ENCODE peak calls at places on chromosomes 1 and 21, in eight cellular contexts. G is testis, B is IMR-90, U is esophagus squamous epithelium, K is spleen, W is adrenal gland, E is uterus, S is ovary. C is an unnamed sample.

GRCh38 chr21:25999935-26000582 is 170.5 kb downstream of the APP start:
- DNase-seq in G (no peak), B (no peak), U (no peak), K (peak; percentile 84), W (no peak), E (no peak), S (no peak), C (no peak)

GRCh38 chr1:199742547-199742946 is 285.0 kb upstream of the NR5A2 start:
- DNase-seq in G (no peak), B (peak; percentile 98), U (no peak), K (no peak), W (no peak), E (no peak), S (no peak), C (no peak)

GRCh38 chr1:198612471-198613265 is 26.2 kb upstream of the PTPRC start:
- DNase-seq in G (no peak), B (no peak), U (no peak), K (no peak), W (no peak), E (no peak), S (no peak), C (no peak)

GRCh38 chr21:26185021-26185420 is 14.5 kb upstream of the APP start:
- DNase-seq in G (no peak), B (no peak), U (no peak), K (no peak), W (no peak), E (no peak), S (no peak), C (no peak)

GRCh38 chr1:8020032-8020431 is 6.1 kb downstream of the ERRFI1 start:
- DNase-seq in G (no peak), B (peak; percentile 59), U (no peak), K (no peak), W (no peak), E (no peak), S (no peak), C (peak; percentile 69)

GRCh38 chr1:207007352-207008033 is 25.1 kb downstream of the C1orf116 start:
- DNase-seq in G (peak; percentile 82), B (peak; percentile 91), U (no peak), K (no peak), W (no peak), E (no peak), S (no peak), C (peak; percentile 61)

GRCh38 chr1:9728451-9729295 is 77.1 kb downstream of the PIK3CD start:
- DNase-seq in G (no peak), B (no peak), U (no peak), K (peak; percentile 74), W (no peak), E (no peak), S (no peak), C (no peak)

GRCh38 chr1:5570931-5571330 is 421.3 kb downstream of the NPHP4 start:
- DNase-seq in G (no peak), B (no peak), U (no peak), K (no peak), W (no peak), E (no peak), S (no peak), C (no peak)

GRCh38 chr1:56566994-56567393 is 12.4 kb downstream of the PLPP3 start:
- DNase-seq in G (no peak), B (no peak), U (no peak), K (no peak), W (no peak), E (no peak), S (no peak), C (no peak)

GRCh38 chr1:53502641-53503432 is 43.6 kb downstream of the DMRTB1 start:
- DNase-seq in G (no peak), B (no peak), U (no peak), K (no peak), W (no peak), E (no peak), S (no peak), C (no peak)

GRCh38 chr1:185846672-185847440 is 112.7 kb downstream of the HMCN1 start:
- DNase-seq in G (no peak), B (peak; percentile 63), U (no peak), K (no peak), W (no peak), E (no peak), S (no peak), C (no peak)

GRCh38 chr1:87760100-87760499 is 431.4 kb downstream of the LMO4 start:
- DNase-seq in G (no peak), B (peak; percentile 60), U (no peak), K (no peak), W (no peak), E (no peak), S (no peak), C (no peak)

GRCh38 chr1:113388017-113388620 is 2.2 kb upstream of the MAGI3 start:
- DNase-seq in G (no peak), B (peak; percentile 21), U (no peak), K (no peak), W (no peak), E (no peak), S (no peak), C (no peak)

GRCh38 chr1:103180660-103181059 is 72.3 kb upstream of the COL11A1 start:
- DNase-seq in G (no peak), B (peak; percentile 72), U (no peak), K (no peak), W (no peak), E (no peak), S (no peak), C (no peak)

GRCh38 chr1:41908288-41908895 is 10.3 kb downstream of the HIVEP3 start:
- DNase-seq in G (no peak), B (no peak), U (no peak), K (no peak), W (no peak), E (no peak), S (no peak), C (no peak)

GRCh38 chr1:108801101-108801500 is 54.6 kb downstream of the STXBP3 start:
- DNase-seq in G (no peak), B (peak; percentile 61), U (no peak), K (no peak), W (no peak), E (no peak), S (no peak), C (no peak)

GRCh38 chr21:41958886-41959563 is 5.2 kb upstream of the C2CD2 start:
- DNase-seq in G (peak; percentile 9), B (no peak), U (no peak), K (no peak), W (peak; percentile 92), E (no peak), S (no peak), C (no peak)

GRCh38 chr1:1917304-1917976 is 1.6 kb downstream of the TMEM52 start:
- DNase-seq in G (no peak), B (no peak), U (no peak), K (peak; percentile 78), W (peak; percentile 15), E (no peak), S (no peak), C (no peak)

DNA sequence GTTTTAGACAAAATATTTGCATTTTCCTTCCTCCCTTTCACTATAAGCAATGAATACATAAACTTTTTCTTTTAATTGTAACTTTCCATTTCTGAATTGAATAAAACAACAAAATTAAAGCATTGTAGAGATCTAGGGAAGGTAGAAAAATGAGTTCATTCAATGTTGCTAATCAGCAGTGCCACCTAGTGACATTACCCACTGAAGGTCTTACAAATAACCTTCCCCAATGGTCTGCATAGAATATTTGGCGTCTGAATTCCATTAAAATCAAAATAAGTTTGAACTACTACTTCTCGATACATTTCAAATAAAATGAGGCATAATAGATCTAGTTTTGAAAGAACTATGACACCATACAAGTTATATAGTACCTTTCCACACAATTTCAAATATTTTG is 19.6 kb downstream of the FH start:
- DNase-seq in G (no peak), B (peak; percentile 62), U (no peak), K (no peak), W (peak; percentile 16), E (no peak), S (no peak), C (no peak)
- TF ChIP-seq CTCF in G (peak; percentile 16), B (peak; percentile 60), U (no peak), K (no peak), W (peak; percentile 16), E (no peak), S (no peak), C (peak; percentile 20)

GRCh38 chr1:223248787-223249175 is 105.7 kb upstream of the TLR5 start:
- DNase-seq in G (no peak), B (no peak), U (no peak), K (no peak), W (no peak), E (no peak), S (no peak), C (no peak)
- H3K4me1 ChIP-seq in G (peaks cover 7% of the 10 kb centered on the region), B (no peaks in the 10 kb centered on the region), U (peaks cover 31% of the 10 kb centered on the region), K (no peaks in the 10 kb centered on the region), W (no peaks in the 10 kb centered on the region), E (no peaks in the 10 kb centered on the region), S (peaks cover 5% of the 10 kb centered on the region), C (no peaks in the 10 kb centered on the region)

DNA sequence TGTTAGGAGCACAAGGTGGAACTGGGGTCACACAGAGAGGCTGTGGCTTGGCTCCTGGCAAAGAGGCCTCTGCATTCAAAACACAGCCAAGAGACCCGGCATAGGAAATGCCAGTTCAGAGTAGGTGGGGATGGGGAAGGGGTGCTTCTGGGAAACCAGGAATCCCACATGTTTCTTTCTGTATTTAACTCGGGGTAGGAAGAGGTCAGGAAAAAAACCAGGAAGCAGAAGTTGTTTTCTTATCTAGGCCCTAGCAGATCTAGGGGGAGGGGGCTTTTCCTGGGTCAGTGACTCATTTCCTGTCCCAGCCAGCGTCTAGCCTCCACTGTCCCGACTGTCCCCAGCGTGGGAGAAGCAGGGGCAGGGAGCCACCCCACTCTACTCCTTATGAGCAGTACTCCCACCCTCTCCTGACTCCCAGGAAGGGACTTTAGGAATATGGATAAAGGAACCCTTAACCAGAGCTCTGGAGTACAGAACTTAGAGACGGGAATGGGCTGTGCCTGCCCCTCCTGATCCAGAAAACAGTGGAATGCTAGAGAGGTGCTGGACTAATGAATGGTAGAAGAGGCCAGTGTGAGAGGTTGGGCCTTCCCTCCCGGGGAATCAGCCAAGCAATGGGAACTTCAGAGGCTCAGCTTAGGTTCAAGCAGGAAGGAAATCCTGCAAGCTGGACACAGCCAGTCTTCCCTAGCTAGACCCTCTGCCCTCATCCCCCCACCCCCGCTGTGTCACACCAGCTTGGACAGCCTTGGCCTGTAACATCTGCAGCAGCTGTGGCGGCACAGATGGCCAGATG is 5.7 kb downstream of the FHL3 start:
- DNase-seq in G (peak; percentile 54), B (peak; percentile 66), U (no peak), K (no peak), W (peak; percentile 63), E (peak; percentile 59), S (peak; percentile 69), C (no peak)
- TF ChIP-seq POLR2A in G (no peak), B (no peak), U (no peak), K (no peak), W (no peak), E (no peak), S (no peak), C (no peak)

GRCh38 chr1:25700626-25701025 is 84.0 kb downstream of the MAN1C1 start:
- DNase-seq in G (no peak), B (no peak), U (no peak), K (no peak), W (no peak), E (peak; percentile 35), S (no peak), C (no peak)
- TF ChIP-seq CTCF in G (no peak), B (no peak), U (no peak), K (no peak), W (no peak), E (no peak), S (no peak), C (no peak)

GRCh38 chr21:44640761-44641160 is 3.6 kb downstream of the KRTAP10-10 start:
- DNase-seq in G (no peak), B (no peak), U (no peak), K (no peak), W (no peak), E (no peak), S (no peak), C (no peak)
- H3K4me1 ChIP-seq in G (no peaks in the 10 kb centered on the region), B (no peaks in the 10 kb centered on the region), U (no peaks in the 10 kb centered on the region), K (no peaks in the 10 kb centered on the region), W (no peaks in the 10 kb centered on the region), E (no peaks in the 10 kb centered on the region), S (no peaks in the 10 kb centered on the region), C (no peaks in the 10 kb centered on the region)